ENCODE peak calls at places on chromosomes 6 and 20, in six cellular contexts. E, P, B, L, G and W are unnamed samples.

GRCh38 chr20:44745560-44746366 is at the start of gene KCNK15:
- DNase-seq in P (peak), E (no peak), G (no peak), B (no peak), L (peak), W (peak)

GRCh38 chr6:100979269-100979668 is 98.1 kb upstream of the ASCC3 start:
- DNase-seq in E (no peak), L (no peak), B (no peak), G (no peak), P (no peak), W (no peak)

GRCh38 chr6:26388014-26388413 is 5.1 kb downstream of the BTN2A2 start:
- DNase-seq in L (no peak), P (no peak), G (no peak), E (no peak), B (no peak), W (no peak)

GRCh38 chr6:19753822-19754221 is 83.3 kb upstream of the ID4 start:
- DNase-seq in P (peak), G (no peak), B (no peak), L (no peak), E (no peak), W (no peak)

GRCh38 chr6:169406034-169406433 is 152.4 kb upstream of the THBS2 start:
- DNase-seq in B (no peak), L (no peak), P (no peak), E (no peak), G (no peak), W (no peak)

GRCh38 chr6:32397252-32397920 is 9.6 kb downstream of the BTNL2 start:
- DNase-seq in G (no peak), P (no peak), L (no peak), E (no peak), B (no peak), W (no peak)

GRCh38 chr6:133799043-133799442 is 89.9 kb upstream of the TCF21 start:
- DNase-seq in E (no peak), L (no peak), B (no peak), G (no peak), P (no peak), W (no peak)

GRCh38 chr6:144113366-144113765 is 18.0 kb upstream of the SF3B5 start:
- DNase-seq in B (no peak), P (no peak), E (no peak), L (no peak), G (no peak), W (no peak)

GRCh38 chr6:33886673-33887144 is 82.9 kb upstream of the MLN start:
- DNase-seq in P (peak), L (no peak), B (peak), E (no peak), G (no peak), W (peak)

GRCh38 chr6:33241968-33242367 is 29.7 kb downstream of the VPS52 start:
- DNase-seq in G (no peak), E (no peak), P (no peak), B (no peak), L (no peak), W (no peak)